ENCODE peak calls at places on chromosomes 16 and 17, in five cellular contexts. I is erythroblast, U is breast epithelium, V is body of pancreas, X is IMR-90. T is an unnamed sample.

GRCh38 chr16:12187939-12188673 is 211.6 kb downstream of the SNX29 start:
- DNase-seq in V (no peak), I (no peak), U (no peak), X (no peak), T (no peak)

GRCh38 chr16:11852092-11852809 is 909 bp upstream of the RSL1D1 start:
- DNase-seq in V (no peak), I (peak), X (peak), U (no peak), T (no peak)

GRCh38 chr16:30557397-30557949 is 701 bp downstream of the ZNF764 start:
- DNase-seq in U (no peak), V (no peak), X (no peak), I (no peak), T (no peak)

GRCh38 chr17:30246460-30246859 is 11.0 kb upstream of the SLC6A4 start:
- DNase-seq in V (no peak), U (no peak), X (no peak), I (no peak), T (no peak)

GRCh38 chr16:84161011-84161410 is 15.9 kb downstream of the DNAAF1 start:
- DNase-seq in U (no peak), V (no peak), I (no peak), X (no peak), T (no peak)

GRCh38 chr17:80377798-80378197 is 37.2 kb upstream of the ENDOV start:
- DNase-seq in V (no peak), U (peak), I (no peak), X (no peak), T (no peak)

GRCh38 chr16:73058616-73059409 is 10.9 kb upstream of the ZFHX3 start:
- DNase-seq in X (peak), U (no peak), V (peak), I (no peak), T (no peak)

GRCh38 chr17:44348234-44348987 is 3.3 kb downstream of the GRN start:
- DNase-seq in I (no peak), X (peak), U (no peak), V (peak), T (peak)

GRCh38 chr17:32921013-32921412 is 6.9 kb upstream of the TMEM98 start:
- DNase-seq in U (no peak), X (no peak), I (no peak), V (no peak), T (no peak)

GRCh38 chr17:12765544-12765943 is 23.8 kb upstream of the ARHGAP44 start:
- DNase-seq in U (no peak), I (no peak), X (peak), V (peak), T (peak)
- TF ChIP-seq POLR2A in U (no peak), I (no peak), X (no peak), V (no peak), T (no peak)

DNA sequence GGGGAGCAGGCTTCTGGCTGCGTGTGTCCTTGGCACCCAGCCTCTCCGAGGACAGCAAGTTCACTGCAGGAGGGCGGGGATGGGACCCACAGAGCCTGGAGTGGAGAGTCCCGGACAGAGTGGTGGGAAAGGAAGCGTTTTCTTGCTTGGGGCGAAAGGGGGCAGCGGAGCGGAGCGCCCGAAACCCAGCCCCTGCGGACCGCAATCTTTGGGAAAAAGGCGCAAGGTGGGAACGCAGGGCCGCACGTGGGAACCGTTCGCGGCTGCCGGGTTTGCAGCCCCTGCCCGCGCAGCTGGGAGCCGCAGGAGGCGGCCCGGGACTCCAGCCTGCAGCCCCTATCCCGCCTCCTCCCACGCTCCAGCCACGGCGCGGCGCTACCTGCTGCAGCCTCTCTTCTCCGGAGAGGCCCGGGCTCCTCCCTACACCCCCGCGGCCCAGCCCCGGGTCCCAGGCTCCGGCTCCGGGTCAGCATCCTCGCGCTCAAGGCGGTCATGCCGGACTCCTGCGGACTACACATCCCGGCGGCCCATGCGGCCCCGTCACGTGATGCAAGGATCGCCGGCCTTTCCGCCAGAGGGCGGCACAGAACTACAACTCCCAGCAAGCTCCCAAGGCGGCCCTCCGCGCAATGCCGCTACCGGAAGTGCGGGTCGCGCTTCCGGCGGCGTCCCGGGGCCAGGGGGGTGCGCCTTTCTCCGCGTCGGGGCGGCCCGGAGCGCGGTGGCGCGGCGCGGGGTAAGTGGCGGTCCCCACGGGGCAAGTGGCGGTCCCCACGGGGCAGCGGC is at the start of the genes NTHL1 and TSC2:
- DNase-seq in U (peak), X (peak), I (peak), V (peak), T (peak)
- TF ChIP-seq POLR2A in U (no peak), X (no peak), I (peak), V (peak), T (no peak)

GRCh38 chr16:88800277-88800592 is 3.4 kb upstream of the CDT1 start:
- DNase-seq in X (no peak), V (no peak), U (no peak), I (peak), T (no peak)
- TF ChIP-seq POLR2A in X (no peak), V (no peak), U (no peak), I (peak), T (no peak)

DNA sequence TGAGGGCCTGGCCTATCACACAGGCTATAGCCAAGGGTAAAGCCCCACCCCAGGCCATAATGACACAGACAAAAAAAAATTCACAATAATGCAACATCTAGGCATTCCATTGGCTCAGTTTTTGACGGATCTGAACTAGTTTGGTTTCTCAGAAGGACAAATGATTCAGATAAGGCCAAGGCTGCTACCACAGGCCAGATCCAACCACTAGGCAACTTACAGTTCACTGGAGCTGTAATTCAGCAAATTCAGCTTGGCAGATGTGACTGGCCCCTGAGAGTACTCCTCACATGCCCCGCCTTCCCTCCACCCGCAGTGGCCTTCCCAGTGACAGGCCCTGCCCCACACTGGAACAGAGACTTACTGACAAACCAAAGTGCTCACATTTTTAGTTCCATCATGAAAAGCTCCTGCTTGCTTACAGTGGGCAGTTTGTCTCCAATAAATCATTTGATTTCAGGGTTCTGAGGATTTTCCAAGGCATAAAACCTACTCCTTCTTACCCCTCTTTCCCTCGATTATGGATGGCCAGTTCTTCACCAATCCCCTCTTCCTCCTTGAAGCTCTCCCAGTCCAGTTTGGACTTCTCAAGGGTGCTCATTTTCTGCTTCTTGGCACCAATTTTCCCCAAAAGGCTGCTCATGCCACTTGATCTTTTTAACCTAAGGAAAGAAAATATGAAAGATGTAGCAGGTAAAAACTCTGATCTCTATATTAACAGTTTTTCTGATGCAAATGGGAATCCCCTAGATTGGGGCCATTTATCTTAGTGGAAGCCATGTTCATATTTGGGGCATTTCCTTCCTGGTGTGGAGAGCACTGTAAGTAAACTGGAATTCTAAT is 53.3 kb upstream of the BCAR1 start:
- DNase-seq in X (peak), U (no peak), V (peak), I (peak), T (peak)
- TF ChIP-seq POLR2A in X (peak), U (no peak), V (no peak), I (no peak), T (peak)

T was measured in Peyer's patch.